ENCODE peak calls at places on chromosomes 1 and 21, in ten cellular contexts. T is activated T-helper 1 cell treated with anti-CD3 and anti-CD28 coated beads, Interleukin-2, amount 50 U/mL, for 16 hours; Y is stimulated activated CD8-positive, alpha-beta memory T cell treated with anti-CD3 and anti-CD28 coated beads, Interleukin-4, amount 100 ng/mL, for 48 hours; D is stimulated activated CD4-positive, alpha-beta T cell treated with anti-CD3 and anti-CD28 coated beads, Interleukin-4, amount 100 ng/mL, for 24 hours; X is NCI-H2029; H is SW480; M is activated CD8-positive, alpha-beta memory T cell treated with anti-CD3 and anti-CD28 coated beads for 48 hours; Q is psoas muscle; P is neural crest cell; O is epithelial cell of esophagus. U is an unnamed sample.

GRCh38 chr1:21384620-21385019 is 55.3 kb upstream of the NBPF3 start:
- DNase-seq in T (no peak), Y (no peak), D (no peak), X (no peak), H (no peak), M (no peak), Q (no peak), P (no peak), O (peak), U (no peak)

GRCh38 chr1:75937034-75937433 is 4.8 kb upstream of the ASB17 start:
- DNase-seq in T (no peak), Y (no peak), D (no peak), X (no peak), H (no peak), M (no peak), Q (no peak), P (no peak), O (no peak), U (no peak)

GRCh38 chr1:71509051-71509595 is 428.3 kb upstream of the ZRANB2 start:
- DNase-seq in T (no peak), Y (no peak), D (no peak), X (no peak), H (no peak), M (no peak), Q (no peak), P (no peak), O (no peak), U (no peak)

GRCh38 chr21:42313501-42313969 is 1.7 kb downstream of the TFF3 start:
- DNase-seq in T (no peak), Y (peak), D (no peak), X (no peak), H (peak), M (no peak), Q (no peak), P (no peak), O (no peak), U (no peak)

GRCh38 chr1:179576509-179576908 is 761 bp upstream of the NPHS2 start:
- DNase-seq in T (no peak), Y (no peak), D (no peak), X (no peak), H (no peak), M (no peak), Q (no peak), P (no peak), O (no peak), U (no peak)

GRCh38 chr1:1529321-1529720 is 11.1 kb downstream of the TMEM240 start:
- DNase-seq in T (no peak), Y (no peak), D (no peak), X (no peak), H (no peak), M (no peak), Q (no peak), P (no peak), O (no peak), U (no peak)

GRCh38 chr1:24966724-24967346 is 36.8 kb upstream of the RUNX3 start:
- DNase-seq in T (peak), Y (peak), D (peak), X (no peak), H (peak), M (no peak), Q (no peak), P (no peak), O (peak), U (no peak)

GRCh38 chr1:3345792-3346191 is 108.7 kb upstream of the ARHGEF16 start:
- DNase-seq in T (no peak), Y (no peak), D (no peak), X (no peak), H (no peak), M (no peak), Q (no peak), P (no peak), O (no peak), U (no peak)

GRCh38 chr21:34928637-34929036 is 120.5 kb downstream of the RUNX1 start:
- DNase-seq in T (no peak), Y (no peak), D (no peak), X (no peak), H (no peak), M (no peak), Q (no peak), P (no peak), O (no peak), U (no peak)

GRCh38 chr1:25549273-25550154 is 6.1 kb downstream of the LDLRAP1 start:
- DNase-seq in T (peak), Y (peak), D (peak), X (no peak), H (peak), M (peak), Q (no peak), P (no peak), O (peak), U (no peak)

GRCh38 chr1:241808265-241808664 is 39.7 kb upstream of the EXO1 start:
- DNase-seq in T (no peak), Y (no peak), D (no peak), X (no peak), H (no peak), M (no peak), Q (no peak), P (no peak), O (no peak), U (no peak)

GRCh38 chr1:228646717-228647522 is 88.4 kb upstream of the RHOU start:
- DNase-seq in T (no peak), Y (peak), D (peak), X (no peak), H (peak), M (peak), Q (no peak), P (no peak), O (peak), U (no peak)

GRCh38 chr1:242467556-242468145 is 56.8 kb downstream of the PLD5 start:
- DNase-seq in T (no peak), Y (peak), D (peak), X (no peak), H (peak), M (no peak), Q (no peak), P (peak), O (peak), U (no peak)

GRCh38 chr1:15522551-15522950 is 1.5 kb downstream of the CASP9 start:
- DNase-seq in T (no peak), Y (no peak), D (no peak), X (no peak), H (no peak), M (no peak), Q (no peak), P (no peak), O (no peak), U (no peak)

GRCh38 chr1:180173952-180174351 is 19.3 kb downstream of the QSOX1 start:
- DNase-seq in T (no peak), Y (no peak), D (no peak), X (peak), H (no peak), M (no peak), Q (peak), P (no peak), O (no peak), U (no peak)

GRCh38 chr1:215899901-215900300 is 332.8 kb downstream of the KCTD3 start:
- DNase-seq in T (no peak), Y (no peak), D (no peak), X (no peak), H (no peak), M (no peak), Q (no peak), P (no peak), O (no peak), U (no peak)

GRCh38 chr1:29855761-29856160 is 619.4 kb downstream of the PTPRU start:
- DNase-seq in T (no peak), Y (no peak), D (no peak), X (no peak), H (no peak), M (no peak), Q (no peak), P (no peak), O (no peak), U (no peak)

GRCh38 chr1:48858200-48858599 is 81.5 kb upstream of the BEND5 start:
- DNase-seq in T (no peak), Y (no peak), D (no peak), X (no peak), H (no peak), M (no peak), Q (no peak), P (no peak), O (no peak), U (no peak)

GRCh38 chr1:83996621-83997020 is 2.3 kb downstream of the TTLL7 start:
- DNase-seq in T (no peak), Y (no peak), D (no peak), X (no peak), H (no peak), M (no peak), Q (no peak), P (no peak), O (peak), U (no peak)

GRCh38 chr21:44428281-44428942 is 26.9 kb upstream of the LRRC3 start:
- DNase-seq in T (peak), Y (peak), D (peak), X (peak), H (peak), M (peak), Q (no peak), P (no peak), O (peak), U (no peak)

GRCh38 chr21:33825898-33826297 is 89.7 kb downstream of the ATP5PO start:
- DNase-seq in T (no peak), Y (no peak), D (no peak), X (no peak), H (no peak), M (no peak), Q (no peak), P (no peak), O (no peak), U (no peak)

GRCh38 chr1:21123287-21123961 is 53.3 kb downstream of the EIF4G3 start:
- DNase-seq in T (no peak), Y (no peak), D (no peak), X (no peak), H (no peak), M (no peak), Q (no peak), P (no peak), O (no peak), U (no peak)

GRCh38 chr1:23444104-23444533 is 19.6 kb upstream of the TCEA3 start:
- DNase-seq in T (no peak), Y (no peak), D (no peak), X (no peak), H (no peak), M (no peak), Q (peak), P (no peak), O (peak), U (no peak)

GRCh38 chr1:41650176-41650519 is 165.7 kb upstream of the EDN2 start:
- DNase-seq in T (no peak), Y (peak), D (peak), X (peak), H (peak), M (no peak), Q (peak), P (no peak), O (no peak), U (no peak)

GRCh38 chr1:11170102-11170501 is 19.1 kb upstream of the ANGPTL7 start:
- DNase-seq in T (no peak), Y (no peak), D (no peak), X (no peak), H (no peak), M (no peak), Q (no peak), P (no peak), O (no peak), U (no peak)

GRCh38 chr1:148385371-148386030 is 97.6 kb downstream of the PPIAL4G start:
- DNase-seq in T (no peak), Y (no peak), D (no peak), X (no peak), H (no peak), M (no peak), Q (no peak), P (no peak), O (no peak), U (no peak)

GRCh38 chr1:10903826-10904225 is 107.4 kb upstream of the CASZ1 start:
- DNase-seq in T (no peak), Y (no peak), D (no peak), X (no peak), H (no peak), M (no peak), Q (no peak), P (no peak), O (no peak), U (no peak)

GRCh38 chr1:56397811-56398231 is 181.5 kb downstream of the PLPP3 start:
- DNase-seq in T (no peak), Y (no peak), D (no peak), X (no peak), H (no peak), M (no peak), Q (no peak), P (no peak), O (peak), U (no peak)